ENCODE peak calls at places on chromosomes 7 and 10, in ten cellular contexts. F, Z, L, W, O, V, N, D, S and A are unnamed samples.
A peak's percentile ranks its signal among the peaks of the same experiment; 100 is the strongest.

GRCh38 chr10:24465124-24465874 is 256.4 kb downstream of the KIAA1217 start:
- DNase-seq in Z (peak; percentile 95), F (no peak), L (no peak), V (no peak), W (no peak), O (peak; percentile 29), N (no peak), D (peak; percentile 57), S (peak; percentile 33), A (no peak)

GRCh38 chr7:24129597-24129996 is 154.4 kb upstream of the NPY start:
- DNase-seq in D (no peak), N (no peak), O (no peak), V (no peak), S (no peak), W (no peak), F (no peak), Z (peak; percentile 18), L (no peak), A (no peak)

GRCh38 chr10:71255817-71256660 is 43.7 kb downstream of the UNC5B start:
- DNase-seq in W (peak; percentile 54), L (peak; percentile 90), O (peak; percentile 51), D (peak; percentile 74), Z (peak; percentile 91), F (no peak), S (peak; percentile 41), V (peak; percentile 74), N (peak; percentile 63), A (no peak)

GRCh38 chr10:71068811-71069411 is 143.5 kb upstream of the UNC5B start:
- DNase-seq in D (no peak), W (no peak), N (peak; percentile 57), V (peak; percentile 63), F (no peak), S (no peak), O (peak; percentile 29), Z (no peak), L (peak; percentile 50), A (no peak)

GRCh38 chr10:4131407-4132215 is 346.6 kb upstream of the KLF6 start:
- DNase-seq in W (peak; percentile 85), O (no peak), S (no peak), D (no peak), L (no peak), V (no peak), F (peak; percentile 54), N (no peak), Z (peak; percentile 86), A (peak; percentile 58)

GRCh38 chr7:154953006-154953684 is 49.8 kb downstream of the PAXIP1 start:
- DNase-seq in F (peak; percentile 48), V (peak; percentile 63), L (peak; percentile 79), S (peak; percentile 40), Z (no peak), D (peak; percentile 71), W (peak; percentile 70), O (peak; percentile 55), N (peak; percentile 55), A (peak; percentile 52)

GRCh38 chr10:106044511-106044910 is 1120.0 kb downstream of the SORCS1 start:
- DNase-seq in D (no peak), V (peak; percentile 3), W (no peak), Z (no peak), S (no peak), F (no peak), O (no peak), N (no peak), L (no peak), A (no peak)

GRCh38 chr7:18420758-18421157 is 74.8 kb upstream of the HDAC9 start:
- DNase-seq in V (no peak), Z (no peak), F (no peak), L (no peak), W (no peak), O (no peak), S (no peak), D (no peak), N (no peak), A (no peak)

GRCh38 chr10:119315128-119316001 is 108.0 kb downstream of the GRK5 start:
- DNase-seq in D (no peak), L (no peak), V (no peak), S (no peak), Z (peak; percentile 87), N (peak; percentile 65), O (peak; percentile 32), W (peak; percentile 87), F (peak; percentile 64), A (peak; percentile 74)

GRCh38 chr7:75621124-75621523 is 117.6 kb downstream of the HIP1 start:
- DNase-seq in W (peak; percentile 79), O (no peak), N (no peak), D (no peak), Z (no peak), V (no peak), L (no peak), S (no peak), F (peak; percentile 61), A (no peak)

GRCh38 chr7:64999165-65000004 is 7.1 kb downstream of the ERV3-1 start:
- DNase-seq in S (peak; percentile 48), L (no peak), W (peak; percentile 97), Z (no peak), O (peak; percentile 1), V (no peak), D (peak; percentile 57), N (peak; percentile 25), F (peak; percentile 88), A (peak; percentile 86)

GRCh38 chr7:106618480-106618879 is 42.5 kb downstream of the CCDC71L start:
- DNase-seq in V (no peak), D (no peak), S (no peak), Z (peak; percentile 50), W (no peak), N (no peak), O (no peak), F (no peak), L (no peak), A (no peak)

GRCh38 chr10:71268751-71269150 is 50.3 kb upstream of the SLC29A3 start:
- DNase-seq in Z (no peak), O (no peak), L (no peak), D (no peak), S (no peak), F (no peak), W (no peak), N (peak; percentile 61), V (no peak), A (no peak)

GRCh38 chr10:120087109-120087508 is 194.6 kb downstream of the SEC23IP start:
- DNase-seq in Z (no peak), S (no peak), D (no peak), F (no peak), L (no peak), O (no peak), N (no peak), V (no peak), W (no peak), A (no peak)

GRCh38 chr7:105015631-105015965 is 1.6 kb downstream of the KMT2E start:
- DNase-seq in Z (no peak), O (no peak), N (no peak), L (peak; percentile 57), S (no peak), F (peak; percentile 36), D (peak; percentile 53), W (peak; percentile 65), V (peak; percentile 66), A (no peak)

GRCh38 chr10:4721994-4722753 is 103.8 kb upstream of the AKR1E2 start:
- DNase-seq in S (no peak), D (no peak), V (no peak), Z (no peak), N (no peak), F (no peak), O (peak; percentile 43), W (no peak), L (no peak), A (no peak)

GRCh38 chr10:60569681-60570080 is 180.0 kb upstream of the ANK3 start:
- DNase-seq in S (no peak), Z (no peak), O (no peak), D (no peak), V (no peak), F (no peak), L (no peak), N (no peak), W (no peak), A (no peak)

DNA sequence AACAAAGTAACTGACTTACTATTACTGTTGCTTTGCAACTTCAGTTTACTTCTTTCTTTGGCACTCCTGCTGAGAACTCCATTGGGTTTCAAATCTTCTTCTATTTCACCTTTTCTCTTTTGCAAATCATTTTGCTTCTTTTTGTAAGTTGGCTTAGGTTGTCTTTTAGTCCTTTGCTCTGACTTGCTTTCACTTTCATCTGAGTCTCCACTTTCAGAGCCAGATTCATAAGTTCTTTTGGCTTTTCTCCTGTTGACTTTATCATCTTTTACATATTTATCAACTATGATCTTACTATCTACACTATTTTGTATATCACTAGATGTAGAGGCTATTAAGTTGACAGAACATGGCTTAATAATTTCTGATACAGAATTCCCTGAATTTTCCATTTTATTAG is 73.4 kb downstream of the NRBF2 start:
- DNase-seq in N (no peak), O (no peak), D (no peak), S (no peak), L (no peak), Z (peak; percentile 24), V (no peak), F (no peak), W (no peak), A (no peak)
- TF ChIP-seq CTCF in N (no peak), O (no peak), D (no peak), S (no peak), L (no peak), Z (no peak), V (no peak), F (no peak), W (no peak), A (no peak)

GRCh38 chr7:1934017-1934416 is 263.9 kb downstream of the ELFN1 start:
- DNase-seq in Z (no peak), F (no peak), N (no peak), D (no peak), S (no peak), O (no peak), W (no peak), V (no peak), L (no peak), A (no peak)
- TF ChIP-seq CTCF in Z (no peak), F (no peak), N (no peak), D (no peak), S (no peak), O (no peak), W (no peak), V (no peak), L (no peak), A (no peak)

DNA sequence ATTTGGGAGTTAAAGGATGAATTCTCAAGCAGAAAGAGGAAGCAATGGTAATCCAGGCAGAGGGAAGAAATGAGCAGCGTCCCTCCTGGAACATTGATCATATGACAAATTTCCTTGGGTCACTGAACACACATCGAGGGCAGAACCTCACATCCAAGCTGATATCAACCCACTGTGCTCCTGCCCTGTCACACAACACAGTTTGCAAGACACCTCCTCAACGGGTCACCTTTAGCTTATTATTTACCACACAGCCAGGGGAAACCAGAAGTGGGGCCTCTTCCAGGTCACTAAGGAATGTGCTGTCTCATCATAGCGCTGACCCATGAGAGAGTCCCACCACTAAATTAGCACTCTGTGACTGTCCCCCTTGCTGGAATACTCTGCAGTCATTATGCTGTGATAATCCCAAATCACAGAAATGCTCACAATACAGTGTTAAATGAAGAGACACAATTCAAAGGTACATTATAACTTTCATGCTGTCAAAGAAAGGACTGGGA is 69.8 kb upstream of the PPP1R3C start:
- DNase-seq in S (no peak), O (no peak), N (no peak), V (no peak), Z (no peak), F (no peak), D (no peak), L (no peak), W (no peak), A (no peak)
- TF ChIP-seq CTCF in S (no peak), O (no peak), N (no peak), V (no peak), Z (no peak), F (no peak), D (no peak), L (no peak), W (no peak), A (no peak)

GRCh38 chr7:151340794-151341356 is 737 bp upstream of the NUB1 start:
- DNase-seq in L (no peak), F (no peak), S (no peak), W (no peak), V (no peak), O (no peak), Z (no peak), D (no peak), N (no peak), A (no peak)
- TF ChIP-seq CTCF in L (no peak), F (no peak), S (no peak), W (no peak), V (peak; percentile 32), O (no peak), Z (peak; percentile 10), D (no peak), N (no peak), A (no peak)